ENCODE peak calls at places on chromosomes 11 and 22, in seven cellular contexts. I, X, V, T, O, L and K are unnamed samples.

GRCh38 chr11:30583505-30584280 is 2.5 kb downstream of the MPPED2 start:
- DNase-seq in I (no peak), X (no peak), V (no peak), T (no peak), O (no peak), L (no peak), K (no peak)

GRCh38 chr11:7596975-7597391 is 76.3 kb downstream of the CYB5R2 start:
- DNase-seq in I (no peak), X (no peak), V (no peak), T (no peak), O (no peak), L (no peak), K (no peak)

GRCh38 chr11:83070044-83070877 is 1.4 kb downstream of the RAB30 start:
- DNase-seq in I (no peak), X (no peak), V (peak; percentile 87), T (no peak), O (no peak), L (no peak), K (no peak)

GRCh38 chr22:29370556-29370955 is 17.8 kb downstream of the AP1B1 start:
- DNase-seq in I (no peak), X (no peak), V (no peak), T (no peak), O (no peak), L (no peak), K (no peak)

GRCh38 chr11:124812876-124813275 is 12.7 kb upstream of the MSANTD2 start:
- DNase-seq in I (no peak), X (no peak), V (peak; percentile 69), T (peak; percentile 4), O (no peak), L (no peak), K (no peak)

GRCh38 chr22:17407643-17408042 is 38.4 kb downstream of the CECR2 start:
- DNase-seq in I (no peak), X (no peak), V (no peak), T (no peak), O (no peak), L (no peak), K (no peak)

GRCh38 chr22:39098026-39098425 is 982 bp downstream of the APOBEC3H start:
- DNase-seq in I (no peak), X (no peak), V (no peak), T (no peak), O (peak; percentile 96), L (no peak), K (no peak)

GRCh38 chr11:10936999-10937398 is 79.1 kb upstream of the ZBED5 start:
- DNase-seq in I (no peak), X (no peak), V (no peak), T (no peak), O (no peak), L (no peak), K (no peak)